ENCODE peak calls at places on chromosome 3, in eight cellular contexts. Y, Z, G, W, E, X, Q and B are unnamed samples.
A peak's percentile ranks its signal among the peaks of the same experiment; 100 is the strongest.

GRCh38 chr3:129621626-129622417 is 15.3 kb upstream of the PLXND1 start:
- DNase-seq in Y (no peak), Z (no peak), G (no peak), W (no peak), E (no peak), X (no peak), Q (no peak), B (no peak)

GRCh38 chr3:53254810-53255359 is 937 bp downstream of the TKT start:
- DNase-seq in Y (peak; percentile 95), Z (peak; percentile 80), G (peak; percentile 80), W (peak; percentile 22), E (peak; percentile 87), X (peak; percentile 74), Q (no peak), B (peak; percentile 72)

GRCh38 chr3:105365171-105365535 is 1.6 kb upstream of the ALCAM start:
- DNase-seq in Y (peak; percentile 11), Z (no peak), G (no peak), W (no peak), E (no peak), X (no peak), Q (no peak), B (peak; percentile 26)

GRCh38 chr3:127822166-127822835 is at the start of gene MGLL:
- DNase-seq in Y (no peak), Z (no peak), G (peak; percentile 60), W (peak; percentile 26), E (peak; percentile 34), X (no peak), Q (no peak), B (peak; percentile 55)

GRCh38 chr3:126061301-126062032 is 22.5 kb downstream of the SLC41A3 start:
- DNase-seq in Y (no peak), Z (no peak), G (no peak), W (no peak), E (no peak), X (no peak), Q (no peak), B (no peak)

GRCh38 chr3:79424811-79425210 is 343.0 kb downstream of the ROBO1 start:
- DNase-seq in Y (no peak), Z (no peak), G (no peak), W (no peak), E (no peak), X (no peak), Q (no peak), B (no peak)

GRCh38 chr3:122932251-122932967 is 95.2 kb downstream of the SEMA5B start:
- DNase-seq in Y (no peak), Z (no peak), G (no peak), W (no peak), E (peak; percentile 42), X (no peak), Q (no peak), B (peak; percentile 27)

GRCh38 chr3:197027151-197027895 is 2.3 kb downstream of the MELTF start:
- DNase-seq in Y (no peak), Z (peak; percentile 78), G (no peak), W (no peak), E (no peak), X (no peak), Q (no peak), B (peak; percentile 25)

GRCh38 chr3:32977842-32978241 is 26.4 kb downstream of the CCR4 start:
- DNase-seq in Y (no peak), Z (no peak), G (no peak), W (no peak), E (no peak), X (no peak), Q (no peak), B (no peak)

GRCh38 chr3:144444061-144444460 is 472.4 kb downstream of the DIPK2A start:
- DNase-seq in Y (no peak), Z (no peak), G (no peak), W (no peak), E (no peak), X (no peak), Q (no peak), B (no peak)

GRCh38 chr3:106836906-106837305 is 540.3 kb upstream of the CCDC54 start:
- DNase-seq in Y (no peak), Z (no peak), G (no peak), W (no peak), E (no peak), X (no peak), Q (no peak), B (no peak)

GRCh38 chr3:170383567-170383966 is 26.1 kb downstream of the SKIL start:
- DNase-seq in Y (no peak), Z (no peak), G (no peak), W (no peak), E (no peak), X (no peak), Q (no peak), B (no peak)

GRCh38 chr3:74663178-74663577 is 48.7 kb upstream of the CNTN3 start:
- DNase-seq in Y (no peak), Z (no peak), G (no peak), W (no peak), E (no peak), X (no peak), Q (no peak), B (no peak)

GRCh38 chr3:194054540-194054939 is 81.4 kb upstream of the HES1 start:
- DNase-seq in Y (no peak), Z (no peak), G (no peak), W (no peak), E (no peak), X (no peak), Q (no peak), B (no peak)

GRCh38 chr3:183485585-183485984 is 57.2 kb upstream of the MCF2L2 start:
- DNase-seq in Y (no peak), Z (no peak), G (no peak), W (no peak), E (no peak), X (no peak), Q (no peak), B (no peak)

GRCh38 chr3:137097852-137098251 is 140.1 kb downstream of the IL20RB start:
- DNase-seq in Y (no peak), Z (no peak), G (no peak), W (no peak), E (no peak), X (no peak), Q (no peak), B (no peak)

GRCh38 chr3:31880020-31880419 is 101.0 kb downstream of the OSBPL10 start:
- DNase-seq in Y (no peak), Z (no peak), G (no peak), W (no peak), E (no peak), X (peak; percentile 3), Q (no peak), B (peak; percentile 63)

GRCh38 chr3:7707192-7707591 is 794.4 kb upstream of the LMCD1 start:
- DNase-seq in Y (no peak), Z (no peak), G (no peak), W (peak; percentile 18), E (no peak), X (no peak), Q (peak; percentile 62), B (peak; percentile 32)

GRCh38 chr3:88117683-88118082 is 32.1 kb upstream of the C3orf38 start:
- DNase-seq in Y (no peak), Z (no peak), G (no peak), W (no peak), E (no peak), X (no peak), Q (no peak), B (no peak)

GRCh38 chr3:140242818-140243276 is 307.9 kb downstream of the CLSTN2 start:
- DNase-seq in Y (peak; percentile 70), Z (no peak), G (no peak), W (no peak), E (no peak), X (no peak), Q (peak; percentile 77), B (peak; percentile 62)

GRCh38 chr3:56878046-56878445 is 76.3 kb upstream of the ARHGEF3 start:
- DNase-seq in Y (no peak), Z (no peak), G (peak; percentile 25), W (peak; percentile 55), E (peak; percentile 31), X (no peak), Q (no peak), B (peak; percentile 62)

GRCh38 chr3:141941093-141941492 is 64.7 kb downstream of the ATP1B3 start:
- DNase-seq in Y (no peak), Z (no peak), G (no peak), W (no peak), E (no peak), X (no peak), Q (no peak), B (no peak)

GRCh38 chr3:108391917-108392585 is 95.7 kb downstream of the HHLA2 start:
- DNase-seq in Y (no peak), Z (no peak), G (no peak), W (no peak), E (no peak), X (no peak), Q (no peak), B (peak; percentile 63)

GRCh38 chr3:161163297-161163696 is 57.8 kb upstream of the NMD3 start:
- DNase-seq in Y (no peak), Z (peak; percentile 53), G (no peak), W (peak; percentile 36), E (no peak), X (no peak), Q (peak; percentile 90), B (peak; percentile 87)

GRCh38 chr3:193997228-193998192 is 138.4 kb upstream of the HES1 start:
- DNase-seq in Y (no peak), Z (no peak), G (peak; percentile 74), W (no peak), E (peak; percentile 75), X (no peak), Q (no peak), B (no peak)

GRCh38 chr3:10816019-10816862 is at the start of gene SLC6A11:
- DNase-seq in Y (peak; percentile 27), Z (no peak), G (no peak), W (no peak), E (peak; percentile 51), X (no peak), Q (no peak), B (peak; percentile 46)
- H3K4me3 ChIP-seq in Y (peak within 1 kb of the TSS; percentile 25), Z (peak within 1 kb of the TSS; percentile 46), G (peak within 1 kb of the TSS; percentile 2), W (no peak within 1 kb of the TSS), E (peak within 1 kb of the TSS; percentile 62), X (no peak within 1 kb of the TSS), Q (no peak within 1 kb of the TSS), B (peak within 1 kb of the TSS; percentile 24)

GRCh38 chr3:39095146-39095677 is 12.2 kb downstream of the GORASP1 start:
- DNase-seq in Y (no peak), Z (no peak), G (no peak), W (no peak), E (no peak), X (no peak), Q (no peak), B (no peak)
- H3K36me3 ChIP-seq in Y (peaks cover 33% of the 10 kb centered on the region), Z (peaks cover 69% of the 10 kb centered on the region), G (peaks cover 100% of the 10 kb centered on the region), W (peaks cover 14% of the 10 kb centered on the region), E (no peaks in the 10 kb centered on the region), X (peaks cover 34% of the 10 kb centered on the region), Q (peaks cover 6% of the 10 kb centered on the region), B (peaks cover 67% of the 10 kb centered on the region)

GRCh38 chr3:179098388-179099077 is 26.9 kb upstream of the ZMAT3 start:
- DNase-seq in Y (no peak), Z (no peak), G (no peak), W (peak; percentile 15), E (no peak), X (no peak), Q (no peak), B (peak; percentile 46)
- H3K4me3 ChIP-seq in Y (no peak overlapping the region), Z (no peak overlapping the region), G (no peak overlapping the region), W (no peak overlapping the region), E (no peak overlapping the region), X (no peak overlapping the region), Q (no peak overlapping the region), B (no peak overlapping the region)

DNA sequence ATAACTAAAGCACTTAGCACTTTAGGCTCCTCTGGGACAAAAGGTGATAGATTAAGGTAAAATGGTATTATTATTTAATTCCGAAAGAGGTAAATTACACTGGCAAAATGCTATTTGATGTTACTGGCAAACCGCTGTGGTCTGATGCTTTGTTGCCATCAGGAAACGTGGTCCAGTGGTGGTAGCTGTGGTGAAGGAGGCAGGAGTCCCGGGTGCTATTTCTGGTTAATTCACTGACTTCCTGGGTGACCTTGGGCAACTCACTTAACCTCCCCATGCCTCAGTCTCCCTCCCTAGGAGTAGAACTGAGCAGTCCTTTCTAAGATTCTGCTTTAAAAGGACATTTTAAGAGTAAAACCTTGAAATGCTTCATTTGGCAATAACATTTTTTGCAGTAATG is 233.4 kb downstream of the ZPLD1 start:
- DNase-seq in Y (no peak), Z (no peak), G (no peak), W (no peak), E (no peak), X (no peak), Q (no peak), B (no peak)
- H3K36me3 ChIP-seq in Y (no peaks in the 10 kb centered on the region), Z (no peaks in the 10 kb centered on the region), G (no peaks in the 10 kb centered on the region), W (no peaks in the 10 kb centered on the region), E (no peaks in the 10 kb centered on the region), X (no peaks in the 10 kb centered on the region), Q (no peaks in the 10 kb centered on the region), B (no peaks in the 10 kb centered on the region)